ENCODE peak calls at places on chromosomes 12 and 14, in five cellular contexts. K is Panc1, A is HCT116, P is upper lobe of left lung, L is HepG2. M is an unnamed sample.

GRCh38 chr14:38254565-38255407 is 1.1 kb downstream of the CLEC14A start:
- ATAC-seq in L (peak; percentile 31), A (no peak), P (peak; percentile 13), K (no peak), M (no peak)

GRCh38 chr14:55191881-55192616 is 664 bp upstream of the DLGAP5 start:
- ATAC-seq in P (peak; percentile 58), K (peak; percentile 76), A (peak; percentile 62), L (peak; percentile 67), M (peak; percentile 31)

GRCh38 chr12:25365340-25365730 is 114.6 kb upstream of the KRAS start:
- ATAC-seq in L (no peak), K (no peak), A (no peak), P (no peak), M (no peak)

GRCh38 chr14:105065280-105066228 is at the start of gene GPR132:
- ATAC-seq in L (peak; percentile 19), A (peak; percentile 33), P (peak; percentile 67), K (peak; percentile 43), M (peak; percentile 45)

GRCh38 chr14:59154383-59154782 is 34.1 kb upstream of the DAAM1 start:
- ATAC-seq in K (no peak), L (no peak), A (no peak), P (no peak), M (no peak)

GRCh38 chr14:54472291-54472690 is 16.5 kb downstream of the GMFB start:
- ATAC-seq in L (no peak), P (no peak), K (no peak), A (no peak), M (no peak)

GRCh38 chr12:108157856-108158255 is 28.8 kb downstream of the WSCD2 start:
- ATAC-seq in A (no peak), P (no peak), K (no peak), L (no peak), M (no peak)

GRCh38 chr14:33103489-33103888 is 164.8 kb downstream of the NPAS3 start:
- ATAC-seq in P (peak; percentile 50), L (no peak), K (no peak), A (no peak), M (no peak)

GRCh38 chr12:4829793-4830162 is 79.9 kb upstream of the KCNA1 start:
- ATAC-seq in L (no peak), P (no peak), K (no peak), A (no peak), M (no peak)

GRCh38 chr14:34354556-34354955 is 107.5 kb downstream of the SPTSSA start:
- ATAC-seq in L (no peak), A (no peak), P (no peak), K (no peak), M (no peak)

GRCh38 chr12:25979563-25979962 is 21.1 kb downstream of the RASSF8 start:
- ATAC-seq in L (no peak), A (no peak), K (no peak), P (no peak), M (no peak)

GRCh38 chr12:68856510-68856909 is 48.5 kb downstream of the MDM2 start:
- ATAC-seq in A (no peak), K (no peak), P (no peak), L (no peak), M (no peak)

GRCh38 chr14:23610815-23611289 is 25.3 kb upstream of the DHRS2 start:
- ATAC-seq in A (no peak), K (no peak), P (no peak), L (no peak), M (no peak)

GRCh38 chr12:101740980-101741379 is 1.7 kb upstream of the SYCP3 start:
- ATAC-seq in A (no peak), K (no peak), P (no peak), L (no peak), M (no peak)

GRCh38 chr14:75847584-75847983 is 134.2 kb downstream of the TGFB3 start:
- ATAC-seq in P (no peak), K (no peak), A (no peak), L (no peak), M (no peak)

GRCh38 chr12:109723311-109723791 is 9.7 kb downstream of the FAM222A start:
- ATAC-seq in A (no peak), P (no peak), K (no peak), L (no peak), M (peak; percentile 78)

GRCh38 chr14:20722016-20722415 is 23.7 kb upstream of the EDDM3A start:
- ATAC-seq in P (no peak), A (no peak), L (no peak), K (no peak), M (no peak)

GRCh38 chr14:60323199-60323891 is 74.3 kb downstream of the PPM1A start:
- ATAC-seq in K (no peak), P (no peak), L (no peak), A (no peak), M (no peak)

GRCh38 chr14:73800970-73801515 is 50.6 kb upstream of the PTGR2 start:
- ATAC-seq in A (no peak), L (no peak), K (no peak), P (no peak), M (no peak)

GRCh38 chr14:32397871-32398640 is 69.0 kb downstream of the AKAP6 start:
- ATAC-seq in L (no peak), P (no peak), A (no peak), K (no peak), M (no peak)

GRCh38 chr12:30706476-30706875 is 10.8 kb upstream of the IPO8 start:
- ATAC-seq in A (no peak), P (no peak), L (no peak), K (no peak), M (no peak)

GRCh38 chr12:42474391-42474790 is 115.2 kb downstream of the PRICKLE1 start:
- ATAC-seq in A (peak; percentile 84), K (no peak), P (no peak), L (no peak), M (no peak)

GRCh38 chr12:3090238-3091029 is 13.3 kb downstream of the TSPAN9 start:
- ATAC-seq in A (no peak), K (no peak), L (peak; percentile 81), P (no peak), M (no peak)
- TF ChIP-seq POLR2AphosphoS5 in A (no peak), K (no peak), L (no peak), P (no peak), M (no peak)

GRCh38 chr14:52619692-52620091 is 67.1 kb downstream of the GPR137C start:
- ATAC-seq in L (no peak), A (no peak), P (no peak), K (no peak), M (no peak)
- TF ChIP-seq POLR2AphosphoS5 in L (no peak), A (no peak), P (no peak), K (no peak), M (no peak)

GRCh38 chr12:55746147-55746912 is 3.4 kb downstream of the GDF11 start:
- ATAC-seq in P (no peak), K (no peak), L (no peak), A (no peak), M (no peak)

GRCh38 chr12:55745361-55746146 is 2.6 kb downstream of the GDF11 start:
- ATAC-seq in K (no peak), L (peak; percentile 55), A (no peak), P (no peak), M (no peak)

GRCh38 chr12:55746913-55747231 is 4.0 kb downstream of the GDF11 start:
- ATAC-seq in K (no peak), A (no peak), L (no peak), P (no peak), M (no peak)

GRCh38 chr12:55743967-55744931 is 1.3 kb downstream of the GDF11 start:
- ATAC-seq in K (peak; percentile 11), P (peak; percentile 24), A (peak; percentile 5), L (peak; percentile 51), M (no peak)

GRCh38 chr12:55748230-55748993 is 5.5 kb downstream of the GDF11 start:
- ATAC-seq in K (no peak), A (no peak), P (no peak), L (no peak), M (no peak)
- TF ChIP-seq POLR2AphosphoS5 in K (no peak), A (no peak), P (no peak), L (no peak), M (no peak)

DNA sequence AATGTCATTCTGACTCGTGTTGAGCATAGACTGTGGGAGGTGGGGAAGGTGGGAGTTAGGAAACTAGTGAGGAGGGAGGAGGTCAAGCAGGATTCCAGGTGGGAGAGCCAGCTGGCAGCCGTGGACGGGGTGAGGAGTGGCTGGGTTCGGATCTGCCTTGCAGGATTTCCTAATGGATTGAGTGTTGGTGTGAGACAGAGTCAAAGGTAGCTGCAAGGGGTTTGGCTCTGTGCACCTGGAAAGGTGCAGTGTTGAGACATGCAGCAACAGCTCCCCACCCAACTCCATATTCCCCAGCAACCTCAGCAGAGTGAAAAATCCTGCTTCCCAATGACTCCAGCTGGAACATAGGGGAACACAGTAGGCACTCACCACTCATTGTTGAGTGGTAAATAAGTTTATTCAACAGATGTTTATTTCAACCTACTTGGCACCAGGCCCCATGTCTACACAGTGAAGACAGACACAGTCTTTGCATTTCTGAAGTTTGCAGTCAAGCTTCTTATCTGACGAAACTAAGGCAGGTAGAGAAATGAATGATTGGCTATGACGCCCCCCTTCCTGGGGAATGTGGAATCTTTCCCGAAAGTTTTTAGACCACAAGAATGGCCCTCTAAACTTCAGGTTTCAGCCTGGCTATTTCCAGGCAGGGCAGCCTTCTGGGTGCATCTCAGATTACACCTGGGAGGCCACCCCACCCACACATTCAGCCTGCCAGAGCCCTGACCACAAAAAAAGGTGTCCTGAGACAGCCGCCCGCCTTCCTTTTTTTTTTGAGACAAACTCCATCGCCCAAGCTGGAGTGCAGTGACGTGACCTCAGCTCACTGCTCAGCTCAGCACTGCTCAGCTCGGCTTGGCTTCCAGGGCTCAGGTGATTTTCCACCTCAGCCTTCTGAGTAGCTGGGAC is 37.9 kb upstream of the PLEKHG6 start:
- ATAC-seq in P (peak; percentile 25), A (peak; percentile 85), L (peak; percentile 60), K (no peak), M (no peak)
- TF ChIP-seq POLR2AphosphoS5 in P (peak; percentile 59), A (peak; percentile 29), L (no peak), K (no peak), M (no peak)

DNA sequence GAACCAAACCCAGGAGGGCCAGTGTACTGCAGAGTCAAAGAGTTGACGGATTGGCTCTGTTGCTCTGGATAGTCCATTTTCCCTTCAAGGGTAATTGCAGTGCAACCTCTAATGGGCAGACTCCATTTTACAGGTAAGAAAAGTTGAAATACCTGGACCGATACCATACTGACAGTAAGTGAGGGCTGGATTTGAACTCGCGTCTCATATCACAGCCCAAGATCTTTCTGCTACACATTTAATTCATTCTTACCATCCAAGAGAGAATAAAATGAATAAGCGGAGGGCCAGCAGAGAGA is 356 bp upstream of the ZC3H14 start:
- ATAC-seq in A (peak; percentile 26), K (peak; percentile 18), P (no peak), L (no peak), M (no peak)
- TF ChIP-seq POLR2AphosphoS5 in A (no peak), K (no peak), P (no peak), L (no peak), M (no peak)

DNA sequence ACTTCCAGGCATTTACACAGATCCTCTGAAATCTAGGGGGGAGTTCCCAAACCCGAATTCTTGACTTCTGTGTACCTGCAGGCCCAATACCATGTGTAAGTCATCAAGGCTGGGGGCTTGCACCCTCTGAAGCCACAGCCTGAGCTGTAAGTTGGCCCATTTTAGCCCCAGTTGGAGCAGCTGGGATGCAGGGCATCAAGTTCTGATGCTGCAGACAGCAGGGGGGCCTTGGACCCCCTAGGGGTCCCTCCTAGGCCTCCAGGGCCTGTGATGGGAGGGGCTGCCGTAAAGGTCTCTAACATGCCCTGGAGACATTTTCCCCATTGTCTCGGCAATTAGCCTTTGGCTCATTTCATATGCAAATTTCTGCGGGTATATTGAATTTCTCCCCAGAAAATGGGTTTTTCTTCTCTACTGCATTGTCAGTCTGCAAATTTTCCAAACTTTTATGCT is 59.5 kb downstream of the LRIG3 start:
- ATAC-seq in L (peak; percentile 42), P (no peak), K (no peak), A (no peak), M (no peak)
- TF ChIP-seq POLR2AphosphoS5 in L (no peak), P (no peak), K (no peak), A (no peak), M (no peak)

M was measured in gastroesophageal sphincter.